ENCODE peak calls at places on chromosomes 6 and 20, in seven cellular contexts. K is cardiac muscle cell; M is substantia nigra; J is Peyer's patch; E is ascending aorta; Y is naive thymus-derived CD4-positive, alpha-beta T cell; W is astrocyte. O is an unnamed sample.

GRCh38 chr6:150140236-150140969 is 2.4 kb upstream of the PPP1R14C start:
- DNase-seq in K (no peak), M (no peak), J (no peak), E (no peak), Y (no peak), W (no peak), O (no peak)

GRCh38 chr6:144334150-144334708 is 49.1 kb downstream of the UTRN start:
- DNase-seq in K (no peak), M (no peak), J (peak), E (no peak), Y (peak), W (no peak), O (no peak)

GRCh38 chr6:75755704-75756103 is 6.7 kb downstream of the MYO6 start:
- DNase-seq in K (peak), M (no peak), J (no peak), E (no peak), Y (no peak), W (no peak), O (no peak)

GRCh38 chr6:104995989-104996617 is 39.2 kb downstream of the LIN28B start:
- DNase-seq in K (peak), M (no peak), J (no peak), E (no peak), Y (no peak), W (peak), O (no peak)

GRCh38 chr6:70673054-70673453 is 5.4 kb downstream of the SMAP1 start:
- DNase-seq in K (peak), M (no peak), J (no peak), E (no peak), Y (no peak), W (no peak), O (no peak)

GRCh38 chr20:2314759-2315439 is 19.1 kb downstream of the TGM3 start:
- DNase-seq in K (peak), M (no peak), J (no peak), E (peak), Y (no peak), W (peak), O (peak)

GRCh38 chr6:78868124-78868523 is 773 bp downstream of the IRAK1BP1 start:
- DNase-seq in K (no peak), M (no peak), J (no peak), E (no peak), Y (no peak), W (no peak), O (no peak)

GRCh38 chr6:93040375-93040774 is 379.0 kb downstream of the EPHA7 start:
- DNase-seq in K (peak), M (no peak), J (no peak), E (no peak), Y (no peak), W (peak), O (no peak)

GRCh38 chr20:54382419-54382818 is 93.0 kb upstream of the DOK5 start:
- DNase-seq in K (no peak), M (no peak), J (no peak), E (no peak), Y (no peak), W (no peak), O (no peak)

GRCh38 chr20:47847882-47848485 is 62.7 kb upstream of the SULF2 start:
- DNase-seq in K (no peak), M (no peak), J (no peak), E (no peak), Y (no peak), W (no peak), O (no peak)

DNA sequence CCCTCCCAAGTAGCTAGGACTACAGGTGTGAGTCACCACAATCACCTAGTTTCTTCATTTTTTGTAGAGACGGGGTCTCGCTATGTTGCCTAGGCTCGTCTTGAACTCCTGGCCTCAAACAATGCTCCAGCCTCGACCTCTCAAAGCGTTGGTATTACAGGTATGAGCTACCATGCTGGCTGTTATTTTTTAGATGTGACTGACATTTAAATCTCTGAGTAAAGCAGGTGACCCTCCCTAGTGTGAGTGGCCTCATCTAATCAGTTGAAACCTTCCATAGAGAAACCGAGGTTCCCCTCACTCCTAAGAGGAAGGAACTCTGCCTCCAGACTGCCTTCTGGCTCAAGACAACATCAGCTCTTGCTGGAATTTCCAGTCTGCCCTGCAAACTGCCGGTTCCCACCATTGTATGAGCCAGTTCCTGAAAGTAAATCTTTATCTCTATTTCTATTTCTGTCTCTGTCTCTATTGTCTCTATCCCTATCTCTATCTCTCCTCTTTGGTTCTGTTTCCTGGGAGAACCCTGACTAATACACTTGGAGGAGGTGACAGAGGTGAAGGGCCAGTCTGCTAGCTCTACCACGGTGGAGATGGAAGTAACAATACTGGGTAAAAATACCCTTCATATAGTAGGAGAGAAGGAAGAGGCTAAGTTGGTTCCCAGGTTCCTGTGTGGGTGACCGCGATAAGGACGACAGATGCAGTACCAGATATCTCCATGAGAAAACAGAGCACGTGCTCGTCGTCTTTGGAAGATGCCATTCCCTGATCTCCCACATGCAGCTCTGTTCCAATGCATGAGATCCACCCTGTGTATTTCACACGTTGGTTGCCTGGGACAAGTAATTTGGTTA is 81.0 kb downstream of the MYB start:
- DNase-seq in K (peak), M (no peak), J (no peak), E (no peak), Y (no peak), W (no peak), O (no peak)
- H3K27ac ChIP-seq in K (no peak), M (no peak), J (no peak), E (no peak), Y (no peak), W (no peak), O (no peak)

GRCh38 chr20:45910670-45911485 is 1.1 kb downstream of the PLTP start:
- DNase-seq in K (peak), M (peak), J (peak), E (peak), Y (peak), W (peak), O (peak)
- H3K27ac ChIP-seq in K (peak), M (peak), J (peak), E (peak), Y (peak), W (peak), O (peak)

DNA sequence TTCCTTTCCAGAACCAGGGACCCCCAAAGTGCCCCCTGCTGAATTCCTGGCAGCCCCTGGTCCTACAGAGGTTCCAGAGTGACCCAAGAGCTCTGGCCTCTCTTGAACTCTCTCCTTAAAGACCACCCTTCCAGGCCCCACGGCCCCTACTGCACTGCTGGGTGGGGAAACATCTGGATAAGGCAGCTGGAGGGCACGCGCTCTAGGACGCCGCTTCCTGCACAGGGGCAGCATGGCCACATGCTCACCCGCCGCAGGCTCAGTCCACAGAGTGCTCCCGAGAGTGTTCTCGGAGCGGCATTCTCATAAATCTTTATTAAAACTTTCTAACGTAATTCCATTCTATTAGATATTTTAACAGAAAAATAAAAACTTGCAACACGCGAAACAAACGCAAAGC is 37.0 kb downstream of the RRBP1 start:
- DNase-seq in K (no peak), M (no peak), J (no peak), E (no peak), Y (no peak), W (no peak), O (no peak)
- H3K27ac ChIP-seq in K (peak), M (no peak), J (no peak), E (no peak), Y (no peak), W (no peak), O (no peak)

GRCh38 chr6:158324136-158324535 is 11.9 kb downstream of the TULP4 start:
- DNase-seq in K (no peak), M (no peak), J (no peak), E (no peak), Y (no peak), W (no peak), O (no peak)

GRCh38 chr6:158322724-158323560 is 10.7 kb downstream of the TULP4 start:
- DNase-seq in K (peak), M (no peak), J (no peak), E (no peak), Y (no peak), W (peak), O (peak)

GRCh38 chr6:158323561-158323958 is 11.3 kb downstream of the TULP4 start:
- DNase-seq in K (no peak), M (no peak), J (no peak), E (no peak), Y (no peak), W (no peak), O (no peak)

GRCh38 chr6:158321960-158322359 is 9.7 kb downstream of the TULP4 start:
- DNase-seq in K (peak), M (no peak), J (no peak), E (no peak), Y (no peak), W (peak), O (no peak)

DNA sequence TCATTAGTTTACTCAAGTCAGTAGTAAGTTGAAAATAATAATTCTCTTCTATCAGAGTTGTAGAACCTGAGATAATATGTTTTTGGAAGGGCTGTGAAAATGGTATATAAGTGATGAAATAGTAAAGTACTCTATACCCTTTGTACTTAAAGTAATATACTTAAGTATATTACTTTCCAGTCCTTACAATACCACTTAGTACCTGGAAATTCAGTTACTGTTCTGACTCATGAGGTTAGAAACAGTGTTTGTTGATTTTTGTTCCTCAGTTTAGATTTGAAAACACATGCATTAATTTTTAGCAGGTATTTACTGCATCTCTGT is 10.1 kb downstream of the TULP4 start:
- DNase-seq in K (no peak), M (no peak), J (no peak), E (no peak), Y (no peak), W (no peak), O (no peak)
- H3K27ac ChIP-seq in K (no peak), M (no peak), J (peak), E (no peak), Y (no peak), W (no peak), O (no peak)

DNA sequence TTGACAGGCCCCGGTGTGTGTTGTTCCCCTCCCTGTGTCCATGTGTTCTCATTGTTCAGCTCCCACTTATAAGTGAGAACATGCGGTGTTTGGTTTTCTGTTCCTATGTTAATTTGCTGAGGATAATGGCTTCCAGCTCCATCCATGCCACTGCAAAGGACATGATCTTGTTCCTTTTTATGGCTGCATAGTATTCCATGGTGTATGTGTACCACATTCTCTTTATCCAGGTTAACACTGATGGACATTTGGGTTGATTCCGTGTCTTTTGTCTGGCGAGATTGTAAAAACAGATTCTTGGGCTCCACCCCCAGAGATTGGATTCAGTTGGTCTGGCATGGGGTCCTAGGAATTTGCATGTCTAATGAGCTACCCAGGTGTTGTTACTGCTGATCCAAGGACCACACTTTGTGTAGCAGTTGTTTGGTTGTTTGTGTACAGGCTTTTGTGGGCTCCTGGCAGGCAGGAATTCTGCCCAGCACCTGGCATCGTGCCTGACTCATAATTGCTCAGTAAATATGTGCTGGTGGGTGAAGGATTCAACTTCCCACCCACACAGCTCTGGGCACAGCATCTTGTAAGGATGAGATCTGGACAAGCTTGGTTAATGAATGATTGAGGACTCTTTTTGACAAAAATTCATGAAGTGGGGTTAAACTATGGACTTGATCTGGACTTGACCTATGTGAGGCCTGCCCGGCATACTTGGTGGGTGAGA is 5.2 kb downstream of the TOX2 start:
- DNase-seq in K (no peak), M (no peak), J (no peak), E (no peak), Y (no peak), W (no peak), O (no peak)
- H3K27ac ChIP-seq in K (no peak), M (no peak), J (no peak), E (no peak), Y (no peak), W (no peak), O (no peak)

GRCh38 chr20:38072885-38073284 is 39.3 kb downstream of the RPRD1B start:
- DNase-seq in K (no peak), M (no peak), J (no peak), E (no peak), Y (no peak), W (no peak), O (no peak)
- H3K27ac ChIP-seq in K (peak), M (no peak), J (no peak), E (peak), Y (no peak), W (peak), O (no peak)

DNA sequence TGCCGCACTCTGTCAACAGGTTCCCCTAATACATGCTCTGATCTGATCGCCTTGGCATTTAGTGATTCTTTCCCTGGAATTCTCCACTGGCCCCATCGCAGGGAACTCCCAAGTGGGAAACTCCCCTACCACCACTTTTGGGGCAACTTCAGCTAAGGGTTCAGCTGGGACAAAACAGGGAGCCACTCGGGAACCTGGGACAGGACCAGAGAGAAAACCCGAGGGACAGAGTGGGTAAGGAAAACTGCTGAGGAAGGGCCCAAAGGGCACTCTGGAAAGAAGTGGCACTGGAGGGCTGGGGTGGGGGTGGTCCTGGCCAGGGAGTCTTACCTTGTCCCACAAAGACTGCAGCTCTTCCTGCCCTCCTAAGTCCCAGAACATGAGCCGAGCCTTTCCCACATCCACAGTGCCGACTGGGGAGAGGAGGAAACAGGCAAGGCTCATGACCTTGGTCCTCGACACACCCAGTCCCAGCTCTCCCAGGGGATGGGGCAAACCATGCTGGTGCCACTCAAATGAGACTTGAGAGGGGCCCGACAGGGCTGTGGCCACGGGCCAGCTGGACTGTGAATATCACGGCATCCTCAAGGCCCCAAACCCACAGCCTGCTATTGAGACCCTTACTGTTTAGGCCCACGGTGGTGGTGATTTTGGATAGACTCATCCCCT is 1.6 kb downstream of the ARFRP1 start:
- DNase-seq in K (no peak), M (no peak), J (no peak), E (peak), Y (no peak), W (no peak), O (no peak)
- H3K27ac ChIP-seq in K (peak), M (no peak), J (peak), E (peak), Y (peak), W (peak), O (peak)

GRCh38 chr6:169109821-169110220 is 143.8 kb downstream of the THBS2 start:
- DNase-seq in K (no peak), M (no peak), J (no peak), E (no peak), Y (no peak), W (no peak), O (no peak)
- H3K27ac ChIP-seq in K (no peak), M (no peak), J (no peak), E (no peak), Y (no peak), W (no peak), O (no peak)

GRCh38 chr20:32012159-32012682 is 2.0 kb downstream of the CCM2L start:
- DNase-seq in K (no peak), M (no peak), J (no peak), E (no peak), Y (no peak), W (no peak), O (no peak)
- H3K27ac ChIP-seq in K (no peak), M (no peak), J (no peak), E (no peak), Y (no peak), W (no peak), O (no peak)

GRCh38 chr20:35734374-35734773 is 7.7 kb downstream of the RBM39 start:
- DNase-seq in K (no peak), M (no peak), J (no peak), E (no peak), Y (no peak), W (no peak), O (no peak)
- H3K27ac ChIP-seq in K (no peak), M (no peak), J (no peak), E (peak), Y (peak), W (no peak), O (no peak)

O was measured in epithelial cell of prostate.